ENCODE peak calls at places on chromosomes 7 and 10, in six cellular contexts. N, S, E, I, H and A are unnamed samples.

GRCh38 chr10:17144757-17145156 is 15.1 kb upstream of the CUBN start:
- DNase-seq in N (no peak), S (peak; percentile 19), E (no peak), I (peak; percentile 65), H (no peak), A (no peak)

GRCh38 chr10:69734797-69735468 is 66.8 kb upstream of the COL13A1 start:
- DNase-seq in N (no peak), S (no peak), E (no peak), I (no peak), H (peak; percentile 50), A (no peak)

GRCh38 chr7:96224682-96225081 is 97.2 kb downstream of the SLC25A13 start:
- DNase-seq in N (no peak), S (no peak), E (no peak), I (peak; percentile 28), H (peak; percentile 66), A (no peak)

GRCh38 chr10:131997366-131998049 is 15.8 kb upstream of the BNIP3 start:
- DNase-seq in N (peak; percentile 72), S (no peak), E (peak; percentile 28), I (peak; percentile 84), H (peak; percentile 97), A (peak; percentile 9)

GRCh38 chr10:19592276-19592675 is 224.0 kb upstream of the PLXDC2 start:
- DNase-seq in N (no peak), S (no peak), E (no peak), I (peak; percentile 83), H (peak; percentile 55), A (peak; percentile 2)

GRCh38 chr10:56240471-56240870 is 120.6 kb downstream of the ZWINT start:
- DNase-seq in N (no peak), S (no peak), E (no peak), I (no peak), H (no peak), A (no peak)

GRCh38 chr10:121747163-121747775 is 149.0 kb upstream of the FGFR2 start:
- DNase-seq in N (no peak), S (no peak), E (no peak), I (no peak), H (no peak), A (no peak)

GRCh38 chr10:52571018-52571417 is 201.6 kb downstream of the MBL2 start:
- DNase-seq in N (no peak), S (no peak), E (no peak), I (no peak), H (no peak), A (no peak)

GRCh38 chr7:42869131-42870020 is 42.5 kb downstream of the C7orf25 start:
- DNase-seq in N (no peak), S (peak; percentile 30), E (no peak), I (peak; percentile 46), H (peak; percentile 17), A (no peak)

GRCh38 chr10:93465806-93466675 is 16.1 kb downstream of the MYOF start:
- DNase-seq in N (peak; percentile 88), S (peak; percentile 95), E (peak; percentile 95), I (peak; percentile 96), H (peak; percentile 91), A (peak; percentile 55)

GRCh38 chr10:89363766-89364407 is 14.0 kb upstream of the IFIT1B start:
- DNase-seq in N (no peak), S (no peak), E (no peak), I (no peak), H (no peak), A (no peak)

GRCh38 chr7:133164444-133164843 is 82.6 kb upstream of the CHCHD3 start:
- DNase-seq in N (no peak), S (no peak), E (no peak), I (no peak), H (no peak), A (no peak)

GRCh38 chr10:106696239-106696638 is 468.3 kb downstream of the SORCS1 start:
- DNase-seq in N (no peak), S (no peak), E (no peak), I (no peak), H (no peak), A (no peak)

GRCh38 chr7:8310876-8311275 is 48.9 kb upstream of the ICA1 start:
- DNase-seq in N (no peak), S (no peak), E (no peak), I (no peak), H (no peak), A (no peak)

GRCh38 chr7:98086231-98086855 is 20.3 kb upstream of the LMTK2 start:
- DNase-seq in N (no peak), S (no peak), E (no peak), I (peak; percentile 89), H (no peak), A (no peak)

GRCh38 chr10:127354992-127355391 is 158.6 kb upstream of the INSYN2A start:
- DNase-seq in N (no peak), S (no peak), E (no peak), I (peak; percentile 8), H (peak; percentile 30), A (no peak)

GRCh38 chr7:141550694-141551079 is 523 bp upstream of the AGK start:
- DNase-seq in N (no peak), S (no peak), E (peak; percentile 11), I (peak; percentile 4), H (no peak), A (no peak)

GRCh38 chr10:43090188-43090587 is 13.3 kb downstream of the RET start:
- DNase-seq in N (peak; percentile 43), S (no peak), E (no peak), I (no peak), H (no peak), A (no peak)

GRCh38 chr10:58157076-58157766 is 110.5 kb downstream of the IPMK start:
- DNase-seq in N (no peak), S (peak; percentile 99), E (no peak), I (peak; percentile 96), H (peak; percentile 95), A (peak; percentile 100)

GRCh38 chr10:46240684-46241565 is 45.9 kb upstream of the ANTXRL start:
- DNase-seq in N (no peak), S (no peak), E (no peak), I (no peak), H (no peak), A (no peak)

GRCh38 chr10:99467236-99467999 is 37.0 kb upstream of the GOT1 start:
- DNase-seq in N (no peak), S (no peak), E (no peak), I (peak; percentile 42), H (no peak), A (no peak)

GRCh38 chr7:142774826-142775225 is 4.1 kb downstream of the PRSS2 start:
- DNase-seq in N (no peak), S (no peak), E (no peak), I (no peak), H (no peak), A (no peak)

GRCh38 chr7:119999743-120000475 is 273.1 kb upstream of the KCND2 start:
- DNase-seq in N (no peak), S (no peak), E (no peak), I (peak; percentile 17), H (peak; percentile 33), A (no peak)

GRCh38 chr7:71733108-71733870 is 601.3 kb downstream of the GALNT17 start:
- DNase-seq in N (peak; percentile 84), S (peak; percentile 10), E (peak; percentile 44), I (peak; percentile 25), H (peak; percentile 71), A (peak; percentile 46)

GRCh38 chr10:36538945-36539586 is 586.3 kb upstream of the ANKRD30A start:
- DNase-seq in N (no peak), S (no peak), E (no peak), I (peak; percentile 82), H (peak; percentile 43), A (no peak)

GRCh38 chr7:69764071-69764470 is 165.8 kb downstream of the AUTS2 start:
- DNase-seq in N (no peak), S (no peak), E (no peak), I (no peak), H (no peak), A (no peak)

GRCh38 chr10:47161465-47161864 is 138.5 kb upstream of the GDF10 start:
- DNase-seq in N (no peak), S (no peak), E (no peak), I (no peak), H (no peak), A (no peak)

GRCh38 chr10:89518108-89518507 is 17.3 kb downstream of the SLC16A12 start:
- DNase-seq in N (peak; percentile 53), S (no peak), E (no peak), I (no peak), H (no peak), A (no peak)

GRCh38 chr10:58348571-58349033 is 13.8 kb downstream of the UBE2D1 start:
- DNase-seq in N (no peak), S (no peak), E (no peak), I (no peak), H (no peak), A (no peak)

GRCh38 chr10:116272497-116273221 is at the start of gene GFRA1:
- DNase-seq in N (no peak), S (no peak), E (peak; percentile 65), I (no peak), H (no peak), A (no peak)
- H3K4me3 ChIP-seq in N (peak within 1 kb of the TSS; percentile 50), S (peak within 1 kb of the TSS; percentile 71), E (peak within 1 kb of the TSS; percentile 68), I (peak within 1 kb of the TSS; percentile 6), H (peak within 1 kb of the TSS; percentile 41), A (peak within 1 kb of the TSS; percentile 65)

GRCh38 chr10:44807451-44807850 is 103.7 kb upstream of the TMEM72 start:
- DNase-seq in N (no peak), S (no peak), E (no peak), I (no peak), H (no peak), A (no peak)
- TF ChIP-seq CTCF in N (no peak), S (no peak), E (no peak), I (no peak), H (no peak), A (no peak)

DNA sequence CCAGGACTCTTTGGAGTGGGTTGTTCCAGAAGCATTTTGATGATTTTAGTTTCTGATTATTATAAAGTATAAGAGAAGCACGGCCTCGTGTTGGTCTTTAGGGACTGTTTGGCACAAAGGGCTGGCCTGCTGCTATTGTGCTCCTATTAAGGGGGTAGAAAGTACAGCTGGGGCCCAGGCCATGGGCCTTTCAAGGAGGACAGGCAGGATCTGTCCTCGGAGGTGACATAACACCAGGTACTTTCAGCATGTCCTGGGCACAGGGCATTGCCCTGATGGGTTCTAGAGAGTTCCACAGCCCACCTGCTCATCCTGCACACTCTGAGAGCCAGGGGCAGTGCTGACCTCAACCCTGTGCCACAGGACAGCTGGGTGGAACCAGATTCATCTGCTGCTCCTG is 24.9 kb downstream of the STRA8 start:
- DNase-seq in N (no peak), S (no peak), E (no peak), I (no peak), H (no peak), A (no peak)
- H3K4me3 ChIP-seq in N (no peak overlapping the region), S (no peak overlapping the region), E (no peak overlapping the region), I (no peak overlapping the region), H (no peak overlapping the region), A (no peak overlapping the region)

DNA sequence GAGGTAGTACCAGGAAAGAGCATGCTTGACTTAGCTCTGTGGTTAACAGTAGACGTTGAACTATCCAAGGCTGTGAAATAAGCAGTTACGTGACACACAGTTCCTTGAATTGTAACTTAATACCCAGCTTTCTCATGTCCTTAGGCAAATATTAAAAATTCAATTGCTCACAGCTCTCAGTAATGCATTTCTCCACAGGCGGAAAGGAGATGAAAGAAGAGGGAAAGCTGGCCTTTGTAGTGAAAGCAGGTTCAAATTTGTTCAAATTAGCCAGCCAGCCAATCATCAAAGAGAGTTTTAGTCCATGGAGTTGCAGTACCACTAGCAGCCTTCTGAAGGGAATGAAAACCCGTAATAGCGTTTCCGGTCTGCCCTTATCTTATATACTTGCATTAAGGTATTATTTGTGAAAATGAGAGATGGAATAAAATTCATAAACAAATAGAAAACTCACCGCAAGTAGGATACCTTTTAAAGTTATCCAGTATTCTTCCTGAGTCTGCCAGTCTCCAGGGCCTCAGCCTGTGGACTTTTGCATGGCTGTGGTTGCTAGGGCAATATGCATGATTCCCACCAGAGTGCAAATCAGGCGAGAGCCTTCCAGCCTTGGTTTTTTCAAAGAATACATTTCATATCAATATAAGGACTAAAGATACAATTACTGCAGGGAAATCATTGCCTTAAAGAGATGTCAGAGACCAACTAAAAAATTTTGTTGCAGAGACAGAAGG is 795.5 kb downstream of the TNS3 start:
- DNase-seq in N (no peak), S (no peak), E (no peak), I (peak; percentile 99), H (peak; percentile 82), A (peak; percentile 62)
- TF ChIP-seq CTCF in N (no peak), S (no peak), E (no peak), I (no peak), H (peak; percentile 40), A (no peak)